ENCODE peak calls at places on chromosome 11, in ten cellular contexts. One of them, this sample, is unnamed.

GRCh38 chr11:9806946-9807687 is 143.2 kb downstream of the SWAP70 start:
- DNase-seq in cardiac fibroblast: no peak
- DNase-seq in dorsolateral prefrontal cortex: no peak
- DNase-seq in mammary epithelial cell: no peak
- DNase-seq in lung: no peak
- DNase-seq in activated CD8-positive, alpha-beta T cell treated with anti-CD3 and anti-CD28 coated beads for 36 hours: no peak
- DNase-seq in kidney epithelial cell: no peak
- DNase-seq in neural progenitor cell: no peak
- DNase-seq in HFFc6: no peak
- DNase-seq in OCI-LY7: no peak
- DNase-seq in this sample: no peak

GRCh38 chr11:128187829-128188228 is 399.5 kb downstream of the ETS1 start:
- DNase-seq in neural progenitor cell: no peak
- DNase-seq in dorsolateral prefrontal cortex: no peak
- DNase-seq in OCI-LY7: no peak
- DNase-seq in HFFc6: no peak
- DNase-seq in lung: no peak
- DNase-seq in activated CD8-positive, alpha-beta T cell treated with anti-CD3 and anti-CD28 coated beads for 36 hours: no peak
- DNase-seq in cardiac fibroblast: no peak
- DNase-seq in kidney epithelial cell: no peak
- DNase-seq in mammary epithelial cell: no peak
- DNase-seq in this sample: no peak

GRCh38 chr11:5553347-5553746 is 5.0 kb upstream of the OR52H1 start:
- DNase-seq in HFFc6: no peak
- DNase-seq in kidney epithelial cell: no peak
- DNase-seq in lung: no peak
- DNase-seq in cardiac fibroblast: no peak
- DNase-seq in OCI-LY7: no peak
- DNase-seq in activated CD8-positive, alpha-beta T cell treated with anti-CD3 and anti-CD28 coated beads for 36 hours: no peak
- DNase-seq in mammary epithelial cell: no peak
- DNase-seq in neural progenitor cell: no peak
- DNase-seq in dorsolateral prefrontal cortex: no peak
- DNase-seq in this sample: no peak

GRCh38 chr11:119623682-119624081 is 105.3 kb downstream of the NECTIN1 start:
- DNase-seq in mammary epithelial cell: no peak
- DNase-seq in lung: no peak
- DNase-seq in cardiac fibroblast: no peak
- DNase-seq in OCI-LY7: no peak
- DNase-seq in activated CD8-positive, alpha-beta T cell treated with anti-CD3 and anti-CD28 coated beads for 36 hours: no peak
- DNase-seq in dorsolateral prefrontal cortex: no peak
- DNase-seq in HFFc6: no peak
- DNase-seq in kidney epithelial cell: no peak
- DNase-seq in neural progenitor cell: no peak
- DNase-seq in this sample: no peak

GRCh38 chr11:36034572-36035331 is 90.9 kb downstream of the LDLRAD3 start:
- DNase-seq in HFFc6: peak
- DNase-seq in OCI-LY7: no peak
- DNase-seq in neural progenitor cell: no peak
- DNase-seq in mammary epithelial cell: peak
- DNase-seq in cardiac fibroblast: peak
- DNase-seq in activated CD8-positive, alpha-beta T cell treated with anti-CD3 and anti-CD28 coated beads for 36 hours: no peak
- DNase-seq in dorsolateral prefrontal cortex: no peak
- DNase-seq in kidney epithelial cell: peak
- DNase-seq in lung: no peak
- DNase-seq in this sample: no peak

GRCh38 chr11:14386895-14387480 is 28.0 kb upstream of the RRAS2 start:
- DNase-seq in kidney epithelial cell: no peak
- DNase-seq in dorsolateral prefrontal cortex: peak
- DNase-seq in activated CD8-positive, alpha-beta T cell treated with anti-CD3 and anti-CD28 coated beads for 36 hours: no peak
- DNase-seq in mammary epithelial cell: no peak
- DNase-seq in OCI-LY7: no peak
- DNase-seq in neural progenitor cell: peak
- DNase-seq in cardiac fibroblast: peak
- DNase-seq in lung: no peak
- DNase-seq in HFFc6: peak
- DNase-seq in this sample: no peak

GRCh38 chr11:5129457-5129877 is 8.7 kb downstream of the OR52A5 start:
- DNase-seq in HFFc6: peak
- DNase-seq in activated CD8-positive, alpha-beta T cell treated with anti-CD3 and anti-CD28 coated beads for 36 hours: no peak
- DNase-seq in dorsolateral prefrontal cortex: no peak
- DNase-seq in mammary epithelial cell: no peak
- DNase-seq in kidney epithelial cell: no peak
- DNase-seq in cardiac fibroblast: peak
- DNase-seq in OCI-LY7: no peak
- DNase-seq in neural progenitor cell: no peak
- DNase-seq in lung: no peak
- DNase-seq in this sample: no peak

GRCh38 chr11:67530282-67530592 is 7.0 kb upstream of the CABP2 start:
- DNase-seq in kidney epithelial cell: no peak
- DNase-seq in dorsolateral prefrontal cortex: no peak
- DNase-seq in mammary epithelial cell: no peak
- DNase-seq in neural progenitor cell: no peak
- DNase-seq in activated CD8-positive, alpha-beta T cell treated with anti-CD3 and anti-CD28 coated beads for 36 hours: no peak
- DNase-seq in OCI-LY7: no peak
- DNase-seq in lung: no peak
- DNase-seq in HFFc6: no peak
- DNase-seq in cardiac fibroblast: peak
- DNase-seq in this sample: peak

GRCh38 chr11:67484847-67485311 is 2.1 kb downstream of the AIP start:
- DNase-seq in lung: no peak
- DNase-seq in dorsolateral prefrontal cortex: no peak
- DNase-seq in mammary epithelial cell: no peak
- DNase-seq in kidney epithelial cell: no peak
- DNase-seq in neural progenitor cell: no peak
- DNase-seq in HFFc6: no peak
- DNase-seq in OCI-LY7: peak
- DNase-seq in activated CD8-positive, alpha-beta T cell treated with anti-CD3 and anti-CD28 coated beads for 36 hours: peak
- DNase-seq in cardiac fibroblast: no peak
- DNase-seq in this sample: no peak

GRCh38 chr11:73295259-73295995 is 12.6 kb upstream of the ARHGEF17 start:
- DNase-seq in mammary epithelial cell: peak
- DNase-seq in OCI-LY7: peak
- DNase-seq in HFFc6: peak
- DNase-seq in lung: peak
- DNase-seq in kidney epithelial cell: no peak
- DNase-seq in dorsolateral prefrontal cortex: no peak
- DNase-seq in neural progenitor cell: peak
- DNase-seq in activated CD8-positive, alpha-beta T cell treated with anti-CD3 and anti-CD28 coated beads for 36 hours: peak
- DNase-seq in cardiac fibroblast: peak
- DNase-seq in this sample: peak
- TF ChIP-seq CTCF in mammary epithelial cell: peak
- TF ChIP-seq CTCF in OCI-LY7: peak
- TF ChIP-seq CTCF in HFFc6: peak
- TF ChIP-seq CTCF in lung: peak
- TF ChIP-seq CTCF in kidney epithelial cell: peak
- TF ChIP-seq CTCF in dorsolateral prefrontal cortex: peak
- TF ChIP-seq CTCF in neural progenitor cell: peak
- TF ChIP-seq CTCF in activated CD8-positive, alpha-beta T cell treated with anti-CD3 and anti-CD28 coated beads for 36 hours: peak
- TF ChIP-seq CTCF in cardiac fibroblast: peak
- TF ChIP-seq CTCF in this sample: peak

DNA sequence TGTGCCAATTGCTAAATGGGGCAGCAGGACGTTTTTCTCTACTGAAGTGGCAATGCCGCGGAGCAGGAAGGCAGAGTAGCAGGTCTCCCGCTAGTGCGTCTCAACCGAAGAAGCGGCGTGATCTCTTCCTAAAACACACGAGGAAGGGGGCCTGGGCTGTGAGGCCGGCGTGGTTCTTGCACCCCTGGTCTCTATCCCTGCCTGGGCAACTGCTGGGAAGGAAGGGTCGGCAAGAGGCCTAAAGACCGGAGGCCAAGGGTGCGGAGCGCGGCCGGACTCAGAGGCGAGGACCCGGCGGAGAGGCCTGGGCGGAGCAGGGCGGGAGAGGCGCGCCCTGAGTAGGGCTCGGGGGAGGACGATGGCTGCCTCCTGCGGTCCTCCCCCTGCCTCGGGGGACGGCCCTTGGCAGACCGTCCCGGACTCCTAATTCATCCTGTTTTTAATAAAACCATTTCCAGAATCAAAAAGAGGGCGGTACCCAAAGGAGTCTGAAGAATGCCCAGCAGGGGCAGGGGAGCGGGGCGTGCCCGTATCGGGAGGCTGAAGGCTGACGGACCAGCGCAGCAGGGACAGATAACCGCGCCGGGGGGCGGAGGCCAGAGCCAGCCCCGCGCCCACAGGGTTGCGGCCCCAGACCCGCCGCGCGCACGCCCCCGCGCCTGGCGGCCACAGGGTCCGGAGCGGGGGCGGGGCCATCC is 559 bp upstream of the APLP2 start:
- DNase-seq in kidney epithelial cell: peak
- DNase-seq in activated CD8-positive, alpha-beta T cell treated with anti-CD3 and anti-CD28 coated beads for 36 hours: peak
- DNase-seq in neural progenitor cell: peak
- DNase-seq in HFFc6: peak
- DNase-seq in mammary epithelial cell: peak
- DNase-seq in cardiac fibroblast: peak
- DNase-seq in OCI-LY7: no peak
- DNase-seq in lung: peak
- DNase-seq in dorsolateral prefrontal cortex: peak
- DNase-seq in this sample: no peak
- TF ChIP-seq CTCF in kidney epithelial cell: no peak
- TF ChIP-seq CTCF in activated CD8-positive, alpha-beta T cell treated with anti-CD3 and anti-CD28 coated beads for 36 hours: no peak
- TF ChIP-seq CTCF in neural progenitor cell: no peak
- TF ChIP-seq CTCF in HFFc6: no peak
- TF ChIP-seq CTCF in mammary epithelial cell: no peak
- TF ChIP-seq CTCF in cardiac fibroblast: peak
- TF ChIP-seq CTCF in OCI-LY7: peak
- TF ChIP-seq CTCF in lung: no peak
- TF ChIP-seq CTCF in dorsolateral prefrontal cortex: no peak
- TF ChIP-seq CTCF in this sample: no peak

GRCh38 chr11:19816040-19816439 is 103.4 kb downstream of the NAV2 start:
- DNase-seq in lung: no peak
- DNase-seq in OCI-LY7: no peak
- DNase-seq in mammary epithelial cell: no peak
- DNase-seq in HFFc6: no peak
- DNase-seq in dorsolateral prefrontal cortex: peak
- DNase-seq in neural progenitor cell: no peak
- DNase-seq in cardiac fibroblast: no peak
- DNase-seq in kidney epithelial cell: no peak
- DNase-seq in activated CD8-positive, alpha-beta T cell treated with anti-CD3 and anti-CD28 coated beads for 36 hours: no peak
- DNase-seq in this sample: no peak

GRCh38 chr11:19812710-19813109 is 100.1 kb downstream of the NAV2 start:
- DNase-seq in OCI-LY7: no peak
- DNase-seq in lung: no peak
- DNase-seq in cardiac fibroblast: no peak
- DNase-seq in mammary epithelial cell: no peak
- DNase-seq in HFFc6: no peak
- DNase-seq in kidney epithelial cell: no peak
- DNase-seq in dorsolateral prefrontal cortex: no peak
- DNase-seq in activated CD8-positive, alpha-beta T cell treated with anti-CD3 and anti-CD28 coated beads for 36 hours: no peak
- DNase-seq in neural progenitor cell: no peak
- DNase-seq in this sample: no peak

GRCh38 chr11:19812096-19812495 is 99.5 kb downstream of the NAV2 start:
- DNase-seq in lung: no peak
- DNase-seq in neural progenitor cell: no peak
- DNase-seq in OCI-LY7: no peak
- DNase-seq in HFFc6: no peak
- DNase-seq in cardiac fibroblast: no peak
- DNase-seq in activated CD8-positive, alpha-beta T cell treated with anti-CD3 and anti-CD28 coated beads for 36 hours: no peak
- DNase-seq in dorsolateral prefrontal cortex: no peak
- DNase-seq in kidney epithelial cell: no peak
- DNase-seq in mammary epithelial cell: no peak
- DNase-seq in this sample: no peak

GRCh38 chr11:19813158-19813879 is 100.7 kb downstream of the NAV2 start:
- DNase-seq in neural progenitor cell: no peak
- DNase-seq in kidney epithelial cell: no peak
- DNase-seq in OCI-LY7: no peak
- DNase-seq in mammary epithelial cell: no peak
- DNase-seq in HFFc6: no peak
- DNase-seq in activated CD8-positive, alpha-beta T cell treated with anti-CD3 and anti-CD28 coated beads for 36 hours: no peak
- DNase-seq in dorsolateral prefrontal cortex: no peak
- DNase-seq in lung: no peak
- DNase-seq in cardiac fibroblast: no peak
- DNase-seq in this sample: no peak

GRCh38 chr11:19814421-19814820 is 101.8 kb downstream of the NAV2 start:
- DNase-seq in cardiac fibroblast: no peak
- DNase-seq in OCI-LY7: no peak
- DNase-seq in lung: no peak
- DNase-seq in kidney epithelial cell: no peak
- DNase-seq in dorsolateral prefrontal cortex: no peak
- DNase-seq in mammary epithelial cell: no peak
- DNase-seq in activated CD8-positive, alpha-beta T cell treated with anti-CD3 and anti-CD28 coated beads for 36 hours: no peak
- DNase-seq in neural progenitor cell: no peak
- DNase-seq in HFFc6: no peak
- DNase-seq in this sample: no peak
- TF ChIP-seq CTCF in cardiac fibroblast: no peak
- TF ChIP-seq CTCF in OCI-LY7: no peak
- TF ChIP-seq CTCF in lung: no peak
- TF ChIP-seq CTCF in kidney epithelial cell: no peak
- TF ChIP-seq CTCF in dorsolateral prefrontal cortex: no peak
- TF ChIP-seq CTCF in mammary epithelial cell: peak
- TF ChIP-seq CTCF in activated CD8-positive, alpha-beta T cell treated with anti-CD3 and anti-CD28 coated beads for 36 hours: no peak
- TF ChIP-seq CTCF in neural progenitor cell: peak
- TF ChIP-seq CTCF in HFFc6: no peak
- TF ChIP-seq CTCF in this sample: no peak

GRCh38 chr11:40133526-40133925 is 1325.9 kb downstream of the LRRC4C start:
- DNase-seq in neural progenitor cell: no peak
- DNase-seq in mammary epithelial cell: no peak
- DNase-seq in cardiac fibroblast: no peak
- DNase-seq in OCI-LY7: no peak
- DNase-seq in HFFc6: no peak
- DNase-seq in dorsolateral prefrontal cortex: no peak
- DNase-seq in kidney epithelial cell: no peak
- DNase-seq in activated CD8-positive, alpha-beta T cell treated with anti-CD3 and anti-CD28 coated beads for 36 hours: no peak
- DNase-seq in lung: no peak
- DNase-seq in this sample: no peak

GRCh38 chr11:40132881-40133280 is 1326.6 kb downstream of the LRRC4C start:
- DNase-seq in HFFc6: no peak
- DNase-seq in cardiac fibroblast: no peak
- DNase-seq in mammary epithelial cell: no peak
- DNase-seq in lung: no peak
- DNase-seq in neural progenitor cell: no peak
- DNase-seq in dorsolateral prefrontal cortex: no peak
- DNase-seq in OCI-LY7: no peak
- DNase-seq in kidney epithelial cell: no peak
- DNase-seq in activated CD8-positive, alpha-beta T cell treated with anti-CD3 and anti-CD28 coated beads for 36 hours: no peak
- DNase-seq in this sample: no peak

GRCh38 chr11:40125054-40125453 is 1334.4 kb downstream of the LRRC4C start:
- DNase-seq in neural progenitor cell: peak
- DNase-seq in activated CD8-positive, alpha-beta T cell treated with anti-CD3 and anti-CD28 coated beads for 36 hours: no peak
- DNase-seq in lung: no peak
- DNase-seq in cardiac fibroblast: no peak
- DNase-seq in kidney epithelial cell: no peak
- DNase-seq in mammary epithelial cell: no peak
- DNase-seq in dorsolateral prefrontal cortex: no peak
- DNase-seq in OCI-LY7: no peak
- DNase-seq in HFFc6: no peak
- DNase-seq in this sample: no peak

GRCh38 chr11:40130427-40130826 is 1329.0 kb downstream of the LRRC4C start:
- DNase-seq in OCI-LY7: no peak
- DNase-seq in kidney epithelial cell: no peak
- DNase-seq in lung: no peak
- DNase-seq in mammary epithelial cell: no peak
- DNase-seq in HFFc6: no peak
- DNase-seq in cardiac fibroblast: no peak
- DNase-seq in neural progenitor cell: peak
- DNase-seq in activated CD8-positive, alpha-beta T cell treated with anti-CD3 and anti-CD28 coated beads for 36 hours: no peak
- DNase-seq in dorsolateral prefrontal cortex: no peak
- DNase-seq in this sample: no peak

DNA sequence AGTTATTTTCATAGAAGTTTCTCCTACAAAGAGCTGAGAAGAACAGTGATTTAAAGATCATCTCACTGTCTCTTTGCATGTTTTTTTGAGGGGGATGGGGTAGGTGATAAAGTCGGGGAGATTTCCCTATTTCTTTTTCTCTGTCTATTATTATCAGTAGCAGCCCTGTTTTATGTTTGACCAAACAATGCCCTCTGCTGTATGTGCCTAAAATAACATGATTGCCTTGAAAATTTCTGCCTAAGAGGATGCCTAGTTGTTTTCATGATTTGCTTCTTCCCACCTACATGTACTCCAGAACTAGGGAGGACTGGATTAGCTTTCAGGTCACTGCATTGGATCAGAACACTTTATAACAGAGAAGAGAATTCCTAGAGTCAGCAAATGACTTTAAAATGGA is 1330.2 kb downstream of the LRRC4C start:
- DNase-seq in kidney epithelial cell: no peak
- DNase-seq in activated CD8-positive, alpha-beta T cell treated with anti-CD3 and anti-CD28 coated beads for 36 hours: no peak
- DNase-seq in cardiac fibroblast: no peak
- DNase-seq in lung: no peak
- DNase-seq in neural progenitor cell: peak
- DNase-seq in HFFc6: no peak
- DNase-seq in OCI-LY7: no peak
- DNase-seq in mammary epithelial cell: no peak
- DNase-seq in dorsolateral prefrontal cortex: no peak
- DNase-seq in this sample: peak
- TF ChIP-seq CTCF in kidney epithelial cell: peak
- TF ChIP-seq CTCF in activated CD8-positive, alpha-beta T cell treated with anti-CD3 and anti-CD28 coated beads for 36 hours: no peak
- TF ChIP-seq CTCF in cardiac fibroblast: no peak
- TF ChIP-seq CTCF in lung: no peak
- TF ChIP-seq CTCF in neural progenitor cell: peak
- TF ChIP-seq CTCF in HFFc6: no peak
- TF ChIP-seq CTCF in OCI-LY7: peak
- TF ChIP-seq CTCF in mammary epithelial cell: no peak
- TF ChIP-seq CTCF in dorsolateral prefrontal cortex: peak
- TF ChIP-seq CTCF in this sample: no peak

This sample was measured in GM13976.